ENCODE peak calls at places on chromosomes 11 and 22, in nine cellular contexts. L is tibial artery, C is heart left ventricle, F is tibial nerve, U is mesendoderm, K is transverse colon, N is H9, O is neuronal stem cell, Q is aorta. X is an unnamed sample.

GRCh38 chr22:31229402-31230140 is 17.5 kb downstream of the LIMK2 start:
- DNase-seq in L (no peak), C (no peak), F (no peak), U (no peak), K (peak; percentile 78), N (no peak), O (no peak), Q (peak; percentile 74), X (no peak)

GRCh38 chr11:27211370-27212127 is 151.5 kb downstream of the CCDC34 start:
- DNase-seq in L (no peak), C (no peak), F (no peak), U (no peak), K (no peak), N (no peak), O (no peak), Q (no peak), X (no peak)

GRCh38 chr22:17980638-17981051 is 43.7 kb downstream of the MICAL3 start:
- DNase-seq in L (no peak), C (no peak), F (peak; percentile 20), U (no peak), K (peak; percentile 81), N (no peak), O (no peak), Q (no peak), X (peak; percentile 87)

GRCh38 chr11:116445108-116446047 is 327.4 kb downstream of the BUD13 start:
- DNase-seq in L (no peak), C (no peak), F (no peak), U (peak; percentile 60), K (no peak), N (peak; percentile 87), O (peak; percentile 37), Q (no peak), X (no peak)

GRCh38 chr11:62923634-62924411 is 2.7 kb upstream of the CHRM1 start:
- DNase-seq in L (no peak), C (no peak), F (no peak), U (peak; percentile 36), K (no peak), N (no peak), O (no peak), Q (no peak), X (no peak)

GRCh38 chr22:32628626-32629587 is 154.3 kb downstream of the FBXO7 start:
- DNase-seq in L (no peak), C (no peak), F (no peak), U (no peak), K (no peak), N (no peak), O (no peak), Q (no peak), X (no peak)

GRCh38 chr11:15216678-15217077 is 102.0 kb downstream of the INSC start:
- DNase-seq in L (no peak), C (no peak), F (no peak), U (no peak), K (no peak), N (no peak), O (no peak), Q (no peak), X (no peak)

GRCh38 chr11:68525930-68526329 is 65.4 kb downstream of the PPP6R3 start:
- DNase-seq in L (no peak), C (no peak), F (no peak), U (no peak), K (no peak), N (no peak), O (no peak), Q (no peak), X (no peak)

GRCh38 chr11:9313648-9314290 is 624 bp downstream of the TMEM41B start:
- DNase-seq in L (no peak), C (no peak), F (no peak), U (peak; percentile 35), K (peak; percentile 9), N (no peak), O (no peak), Q (no peak), X (no peak)

GRCh38 chr11:33406241-33406640 is 149.1 kb downstream of the HIPK3 start:
- DNase-seq in L (no peak), C (no peak), F (no peak), U (no peak), K (no peak), N (no peak), O (no peak), Q (no peak), X (no peak)

GRCh38 chr11:30328676-30329075 is 5.8 kb downstream of the ARL14EP start:
- DNase-seq in L (no peak), C (no peak), F (no peak), U (no peak), K (no peak), N (no peak), O (no peak), Q (no peak), X (no peak)

GRCh38 chr22:41568811-41569210 is 8.0 kb downstream of the CSDC2 start:
- DNase-seq in L (peak; percentile 91), C (no peak), F (no peak), U (no peak), K (no peak), N (no peak), O (no peak), Q (peak; percentile 71), X (no peak)

GRCh38 chr22:35218079-35218478 is 39.2 kb upstream of the HMGXB4 start:
- DNase-seq in L (no peak), C (no peak), F (no peak), U (no peak), K (no peak), N (no peak), O (no peak), Q (no peak), X (no peak)

GRCh38 chr11:77213029-77213579 is 85.1 kb downstream of the MYO7A start:
- DNase-seq in L (no peak), C (no peak), F (no peak), U (no peak), K (no peak), N (no peak), O (no peak), Q (no peak), X (no peak)

GRCh38 chr11:100576044-100577021 is 110.8 kb upstream of the ARHGAP42 start:
- DNase-seq in L (no peak), C (no peak), F (peak; percentile 37), U (peak; percentile 63), K (no peak), N (no peak), O (peak; percentile 30), Q (no peak), X (no peak)

GRCh38 chr11:75145972-75146519 is 4.9 kb upstream of the SLCO2B1 start:
- DNase-seq in L (no peak), C (no peak), F (no peak), U (peak; percentile 44), K (no peak), N (no peak), O (no peak), Q (no peak), X (no peak)
- H3K4me1 ChIP-seq in L (no peaks in the 10 kb centered on the region), C (peaks cover 41% of the 10 kb centered on the region), F (peaks cover 30% of the 10 kb centered on the region), U (no peaks in the 10 kb centered on the region), K (peaks cover 39% of the 10 kb centered on the region), N (peaks cover 5% of the 10 kb centered on the region), O (no peaks in the 10 kb centered on the region), Q (no peaks in the 10 kb centered on the region), X (peaks cover 49% of the 10 kb centered on the region)

DNA sequence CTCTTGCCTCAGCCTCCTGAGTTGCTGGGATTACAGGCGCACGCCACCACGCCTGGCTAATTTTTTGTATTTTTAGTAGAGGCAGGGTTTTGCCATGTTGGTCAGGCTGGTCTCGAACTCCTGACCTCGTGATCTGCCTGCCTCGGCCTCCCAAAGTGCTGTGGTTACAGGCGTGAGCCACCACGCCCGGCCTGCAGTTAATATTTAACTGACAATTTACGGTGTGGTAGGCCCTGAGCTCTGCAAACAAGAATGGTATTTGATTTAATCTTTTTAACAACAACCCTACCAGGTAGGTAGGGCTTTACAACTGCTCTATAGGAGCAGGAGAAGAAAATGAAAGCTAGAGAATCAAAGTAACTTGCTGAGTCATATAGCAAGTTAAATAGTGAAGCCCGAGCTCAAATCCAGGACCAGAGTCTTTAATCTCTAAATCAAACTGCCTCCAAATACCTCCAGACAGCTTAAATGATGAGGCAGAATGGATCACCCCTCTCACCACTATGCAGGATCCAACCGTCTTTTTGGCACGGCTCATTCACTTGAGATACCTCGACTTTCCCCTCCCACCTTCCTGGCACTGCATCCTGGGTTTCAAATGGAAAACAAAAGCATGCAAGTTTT is 9.4 kb downstream of the UEVLD start:
- DNase-seq in L (no peak), C (no peak), F (no peak), U (peak; percentile 27), K (peak; percentile 79), N (no peak), O (no peak), Q (no peak), X (peak; percentile 86)
- H3K4me1 ChIP-seq in L (no peaks in the 10 kb centered on the region), C (no peaks in the 10 kb centered on the region), F (no peaks in the 10 kb centered on the region), U (no peaks in the 10 kb centered on the region), K (peaks cover 8% of the 10 kb centered on the region), N (no peaks in the 10 kb centered on the region), O (no peaks in the 10 kb centered on the region), Q (no peaks in the 10 kb centered on the region), X (peaks cover 8% of the 10 kb centered on the region)

GRCh38 chr11:113274708-113275582 is 39.4 kb upstream of the TTC12 start:
- DNase-seq in L (no peak), C (no peak), F (no peak), U (peak; percentile 67), K (no peak), N (peak; percentile 73), O (no peak), Q (no peak), X (no peak)

GRCh38 chr11:113272281-113272680 is 42.1 kb upstream of the TTC12 start:
- DNase-seq in L (no peak), C (no peak), F (no peak), U (no peak), K (no peak), N (no peak), O (no peak), Q (no peak), X (no peak)

GRCh38 chr11:113271551-113272245 is 42.7 kb upstream of the TTC12 start:
- DNase-seq in L (no peak), C (no peak), F (no peak), U (no peak), K (no peak), N (no peak), O (no peak), Q (no peak), X (no peak)

GRCh38 chr11:113273720-113274119 is 40.7 kb upstream of the TTC12 start:
- DNase-seq in L (no peak), C (no peak), F (no peak), U (peak; percentile 80), K (no peak), N (no peak), O (no peak), Q (no peak), X (no peak)

GRCh38 chr11:113272927-113273615 is 41.3 kb upstream of the TTC12 start:
- DNase-seq in L (no peak), C (no peak), F (no peak), U (no peak), K (no peak), N (no peak), O (no peak), Q (no peak), X (no peak)
- H3K4me1 ChIP-seq in L (no peaks in the 10 kb centered on the region), C (no peaks in the 10 kb centered on the region), F (no peaks in the 10 kb centered on the region), U (peaks cover 3% of the 10 kb centered on the region), K (no peaks in the 10 kb centered on the region), N (no peaks in the 10 kb centered on the region), O (peaks cover 11% of the 10 kb centered on the region), Q (no peaks in the 10 kb centered on the region), X (no peaks in the 10 kb centered on the region)

DNA sequence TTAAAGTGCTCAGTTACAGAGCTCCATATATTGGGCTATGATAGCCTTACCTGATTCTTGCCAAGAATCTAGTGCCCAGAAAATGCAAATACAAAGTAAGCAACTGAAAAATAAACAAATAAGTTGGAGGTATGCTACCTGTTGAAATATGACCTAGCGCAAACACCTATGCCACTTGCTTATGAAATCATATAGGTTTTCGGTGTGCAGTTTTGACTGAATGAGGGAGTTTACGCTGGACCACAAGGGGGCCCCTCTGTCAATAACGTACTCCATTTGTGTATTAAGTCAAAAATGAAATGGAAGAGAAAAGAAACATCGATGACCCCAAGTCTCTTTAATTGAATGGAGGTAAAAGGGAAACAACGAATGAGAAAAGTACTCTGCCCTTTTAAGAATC is 84.9 kb upstream of the TRIM77 start:
- DNase-seq in L (no peak), C (no peak), F (no peak), U (no peak), K (no peak), N (no peak), O (no peak), Q (no peak), X (no peak)
- H3K4me1 ChIP-seq in L (no peaks in the 10 kb centered on the region), C (no peaks in the 10 kb centered on the region), F (no peaks in the 10 kb centered on the region), U (peaks cover 2% of the 10 kb centered on the region), K (no peaks in the 10 kb centered on the region), N (no peaks in the 10 kb centered on the region), O (no peaks in the 10 kb centered on the region), Q (no peaks in the 10 kb centered on the region), X (no peaks in the 10 kb centered on the region)